ENCODE peak calls at places on chromosome 12, in ten cellular contexts. U, C, P, R, T, X, W, O, L and Q are unnamed samples.

GRCh38 chr12:123064885-123065619 is 84.6 kb downstream of the ARL6IP4 start:
- DNase-seq in W (no peak), X (peak; percentile 50), C (peak; percentile 56), L (no peak), O (no peak), U (no peak), P (no peak), R (no peak), T (no peak), Q (no peak)

GRCh38 chr12:96108321-96108720 is 72.9 kb upstream of the LTA4H start:
- DNase-seq in U (peak; percentile 11), P (no peak), O (no peak), T (no peak), X (peak; percentile 65), C (no peak), L (peak; percentile 66), W (no peak), R (peak; percentile 23), Q (no peak)

GRCh38 chr12:42631507-42631906 is 42.0 kb upstream of the PRICKLE1 start:
- DNase-seq in T (no peak), R (no peak), W (no peak), U (no peak), O (no peak), C (no peak), L (no peak), P (no peak), X (no peak), Q (no peak)

GRCh38 chr12:51922762-51923505 is 15.6 kb downstream of the ACVRL1 start:
- DNase-seq in C (no peak), W (no peak), U (peak; percentile 69), T (no peak), L (peak; percentile 84), O (no peak), X (peak; percentile 81), P (peak; percentile 21), R (peak; percentile 22), Q (peak; percentile 55)

GRCh38 chr12:30882706-30883105 is 43.8 kb upstream of the TSPAN11 start:
- DNase-seq in C (no peak), W (no peak), P (no peak), X (no peak), R (no peak), L (no peak), O (no peak), U (no peak), T (no peak), Q (no peak)

GRCh38 chr12:78914859-78915331 is 50.3 kb downstream of the SYT1 start:
- DNase-seq in U (no peak), T (no peak), L (no peak), W (no peak), O (no peak), X (no peak), C (no peak), P (no peak), R (no peak), Q (no peak)

GRCh38 chr12:30019386-30020140 is 235.8 kb upstream of the TMTC1 start:
- DNase-seq in X (no peak), R (no peak), O (no peak), U (no peak), W (peak; percentile 1), C (no peak), P (no peak), L (no peak), T (no peak), Q (no peak)

GRCh38 chr12:112973712-112974305 is 4.5 kb upstream of the OAS2 start:
- DNase-seq in L (no peak), R (no peak), X (no peak), O (no peak), P (no peak), T (no peak), W (no peak), U (no peak), C (no peak), Q (no peak)

GRCh38 chr12:1769809-1770494 is 50.4 kb upstream of the LRTM2 start:
- DNase-seq in U (no peak), W (no peak), P (no peak), O (no peak), R (no peak), T (no peak), C (no peak), X (no peak), L (no peak), Q (no peak)

GRCh38 chr12:53048780-53049401 is 974 bp upstream of the TNS2 start:
- DNase-seq in W (peak; percentile 52), L (peak; percentile 94), X (no peak), T (peak; percentile 95), O (no peak), U (peak; percentile 68), C (peak; percentile 83), P (no peak), R (peak; percentile 49), Q (peak; percentile 59)

GRCh38 chr12:47742253-47742825 is 16.3 kb downstream of the RAPGEF3 start:
- DNase-seq in W (peak; percentile 72), X (no peak), L (no peak), P (no peak), R (peak; percentile 67), C (peak; percentile 77), O (peak; percentile 97), T (no peak), U (peak; percentile 71), Q (peak; percentile 70)
- TF ChIP-seq EP300 in W (no peak), X (no peak), L (no peak), P (no peak), R (no peak), C (no peak), O (no peak), T (no peak), U (peak; percentile 7), Q (no peak)

GRCh38 chr12:9699269-9699897 is 29.9 kb downstream of the CLEC2D start:
- DNase-seq in R (no peak), L (no peak), X (no peak), T (no peak), C (no peak), U (no peak), W (no peak), O (no peak), P (no peak), Q (no peak)

GRCh38 chr12:9701380-9702154 is 31.3 kb downstream of the CLECL1 start:
- DNase-seq in L (no peak), U (no peak), O (no peak), P (no peak), T (no peak), X (no peak), R (no peak), W (no peak), C (no peak), Q (no peak)

GRCh38 chr12:9700606-9700956 is 31.1 kb downstream of the CLEC2D start:
- DNase-seq in R (no peak), U (no peak), W (no peak), X (no peak), L (no peak), P (no peak), O (no peak), C (no peak), T (no peak), Q (no peak)

GRCh38 chr12:9702239-9702638 is 30.7 kb downstream of the CLECL1 start:
- DNase-seq in W (no peak), T (no peak), L (no peak), C (no peak), R (no peak), X (no peak), O (no peak), U (no peak), P (no peak), Q (no peak)

GRCh38 chr12:9699898-9700605 is 30.5 kb downstream of the CLEC2D start:
- DNase-seq in U (no peak), L (no peak), T (no peak), C (no peak), R (no peak), X (no peak), O (no peak), P (no peak), W (no peak), Q (no peak)
- H3K27ac ChIP-seq in U (no peak overlapping the region), L (no peak overlapping the region), T (no peak overlapping the region), C (no peak overlapping the region), R (no peak overlapping the region), X (no peak overlapping the region), O (no peak overlapping the region), P (no peak overlapping the region), W (no peak overlapping the region), Q (no peak overlapping the region)

GRCh38 chr12:7351177-7351576 is 47.3 kb downstream of the ACSM4 start:
- DNase-seq in C (no peak), U (no peak), T (no peak), X (no peak), O (no peak), R (no peak), L (no peak), W (no peak), P (no peak), Q (no peak)

GRCh38 chr12:7349418-7349817 is 45.5 kb downstream of the ACSM4 start:
- DNase-seq in T (no peak), O (no peak), U (no peak), L (no peak), C (no peak), P (no peak), R (no peak), X (no peak), W (no peak), Q (no peak)

GRCh38 chr12:7345232-7345631 is 41.4 kb downstream of the ACSM4 start:
- DNase-seq in W (no peak), R (no peak), C (no peak), L (no peak), T (no peak), O (no peak), P (no peak), X (no peak), U (no peak), Q (no peak)

GRCh38 chr12:7344831-7345230 is 41.0 kb downstream of the ACSM4 start:
- DNase-seq in R (no peak), U (no peak), W (no peak), C (no peak), P (no peak), X (no peak), T (no peak), L (no peak), O (no peak), Q (no peak)

GRCh38 chr12:7346571-7347225 is 42.8 kb downstream of the ACSM4 start:
- DNase-seq in P (no peak), C (no peak), R (no peak), T (no peak), O (no peak), X (no peak), W (no peak), U (no peak), L (no peak), Q (no peak)
- TF ChIP-seq EP300 in P (no peak), C (no peak), R (no peak), T (no peak), O (no peak), X (no peak), W (no peak), U (no peak), L (no peak), Q (no peak)

DNA sequence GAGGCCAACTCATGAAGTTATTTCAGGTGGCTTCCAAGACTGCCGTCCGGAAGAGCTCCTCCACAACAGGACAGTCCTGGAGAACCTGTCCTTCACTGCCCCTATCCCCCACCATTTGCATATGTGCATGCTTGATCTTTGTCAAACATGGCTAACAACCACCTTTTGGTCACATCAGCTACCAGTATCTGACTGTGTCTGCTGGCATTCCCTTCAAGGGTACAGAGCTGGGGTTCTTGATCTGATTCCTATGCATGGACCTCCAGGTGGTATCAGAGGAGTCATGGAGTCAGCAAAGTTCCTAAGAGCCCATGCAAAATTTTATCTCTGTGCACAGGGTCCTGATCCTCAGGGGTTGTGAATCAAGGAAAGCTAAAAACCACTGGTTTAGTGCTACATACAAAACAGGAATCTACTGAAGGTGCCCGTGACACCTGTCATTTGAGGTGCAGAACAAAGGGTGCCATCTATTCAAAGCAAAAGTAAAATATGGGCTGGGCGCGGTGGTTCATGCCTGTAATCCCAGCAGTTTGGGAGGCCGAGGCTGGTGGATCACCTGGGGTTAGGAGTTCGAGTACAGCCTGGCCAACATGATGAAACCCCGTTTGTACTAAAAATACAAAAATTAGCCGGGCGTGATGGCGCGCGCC is 3.8 kb downstream of the PPTC7 start:
- DNase-seq in T (no peak), O (no peak), X (no peak), C (no peak), P (no peak), R (no peak), W (no peak), U (no peak), L (no peak), Q (no peak)
- H3K27ac ChIP-seq in T (peak overlapping the region; percentile 15), O (no peak overlapping the region), X (peak overlapping the region; percentile 93), C (no peak overlapping the region), P (peak overlapping the region; percentile 95), R (no peak overlapping the region), W (peak overlapping the region; percentile 91), U (peak overlapping the region; percentile 88), L (no peak overlapping the region), Q (no peak overlapping the region)